ENCODE peak calls at places on chromosomes 7 and 10, in seven cellular contexts. A is transverse colon, K is mammary epithelial cell, V is SK-N-SH, U is fibroblast of lung, S is hepatocyte, B is heart left ventricle. C is an unnamed sample.

GRCh38 chr10:31819393-31819820 is 109.2 kb downstream of the ARHGAP12 start:
- DNase-seq in V (no peak), K (no peak), S (no peak), U (no peak), B (peak; percentile 33), A (no peak), C (peak; percentile 5)

GRCh38 chr10:116298586-116298985 is 25.6 kb upstream of the GFRA1 start:
- DNase-seq in S (no peak), V (no peak), U (no peak), A (no peak), B (no peak), K (no peak), C (no peak)

GRCh38 chr10:114691442-114691941 is 33.4 kb upstream of the ABLIM1 start:
- DNase-seq in A (no peak), B (no peak), U (peak; percentile 38), V (no peak), S (no peak), K (peak; percentile 70), C (no peak)

GRCh38 chr7:95749515-95749914 is 22.8 kb upstream of the DYNC1I1 start:
- DNase-seq in U (no peak), B (no peak), V (no peak), A (no peak), S (no peak), K (no peak), C (no peak)

GRCh38 chr7:151368136-151368571 is 26.5 kb downstream of the NUB1 start:
- DNase-seq in K (peak; percentile 61), V (peak; percentile 91), B (peak; percentile 85), U (peak; percentile 72), S (peak; percentile 92), A (peak; percentile 87), C (peak; percentile 78)

GRCh38 chr7:105521027-105521730 is 892 bp downstream of the PUS7 start:
- DNase-seq in K (peak; percentile 56), U (peak; percentile 53), V (peak; percentile 86), A (peak; percentile 61), S (peak; percentile 77), B (peak; percentile 80), C (peak; percentile 59)

GRCh38 chr7:130903358-130903974 is 169.5 kb upstream of the KLF14 start:
- DNase-seq in B (no peak), A (no peak), S (peak; percentile 52), K (peak; percentile 90), U (peak; percentile 99), V (no peak), C (no peak)

GRCh38 chr7:30929686-30930085 is 18.0 kb downstream of the AQP1 start:
- DNase-seq in K (no peak), A (no peak), S (no peak), B (peak; percentile 13), V (peak; percentile 12), U (no peak), C (no peak)

GRCh38 chr7:128425851-128426250 is 16.1 kb upstream of the IMPDH1 start:
- DNase-seq in B (peak; percentile 66), K (peak; percentile 32), U (peak; percentile 66), A (peak; percentile 84), S (peak; percentile 74), V (peak; percentile 83), C (peak; percentile 79)

GRCh38 chr7:139876622-139877283 is 47.7 kb downstream of the TBXAS1 start:
- DNase-seq in B (no peak), K (no peak), U (peak; percentile 42), V (no peak), S (no peak), A (no peak), C (no peak)

GRCh38 chr7:155000795-155001194 is 2.1 kb downstream of the PAXIP1 start:
- DNase-seq in U (no peak), V (no peak), B (no peak), A (peak; percentile 22), S (no peak), K (no peak), C (peak; percentile 14)
- TF ChIP-seq CTCF in U (no peak), V (peak; percentile 23), B (no peak), A (no peak), S (no peak), K (peak; percentile 35), C (peak; percentile 19)

GRCh38 chr7:5743803-5744202 is 37.7 kb downstream of the RNF216 start:
- DNase-seq in V (no peak), K (no peak), U (no peak), B (no peak), A (no peak), S (no peak), C (no peak)
- H3K36me3 ChIP-seq in V (peaks cover 70% of the 10 kb centered on the region), K (peaks cover 4% of the 10 kb centered on the region), U (peaks cover 4% of the 10 kb centered on the region), B (peaks cover 48% of the 10 kb centered on the region), A (no peaks in the 10 kb centered on the region), S (no peaks in the 10 kb centered on the region), C (peaks cover 63% of the 10 kb centered on the region)

GRCh38 chr7:1569016-1569415 is 816 bp downstream of the PSMG3 start:
- DNase-seq in K (peak; percentile 36), V (peak; percentile 48), S (no peak), A (no peak), U (peak; percentile 46), B (no peak), C (no peak)

GRCh38 chr7:1569440-1569832 is 396 bp downstream of the PSMG3 start:
- DNase-seq in K (no peak), S (no peak), B (no peak), V (no peak), U (no peak), A (no peak), C (no peak)

GRCh38 chr7:1571261-1571650 is 1.4 kb upstream of the PSMG3 start:
- DNase-seq in A (no peak), K (no peak), V (no peak), U (peak; percentile 44), S (peak; percentile 65), B (no peak), C (no peak)

GRCh38 chr7:1572111-1572510 is 2.3 kb upstream of the PSMG3 start:
- DNase-seq in B (no peak), V (no peak), K (no peak), U (no peak), A (no peak), S (no peak), C (no peak)

GRCh38 chr7:1569833-1570632 is at the start of gene PSMG3:
- DNase-seq in S (peak; percentile 97), U (peak; percentile 92), V (peak; percentile 100), A (peak; percentile 93), B (peak; percentile 93), K (peak; percentile 88), C (peak; percentile 91)
- TF ChIP-seq CTCF in S (peak; percentile 46), U (peak; percentile 28), V (peak; percentile 51), A (peak; percentile 47), B (no peak), K (peak; percentile 33), C (peak; percentile 37)

DNA sequence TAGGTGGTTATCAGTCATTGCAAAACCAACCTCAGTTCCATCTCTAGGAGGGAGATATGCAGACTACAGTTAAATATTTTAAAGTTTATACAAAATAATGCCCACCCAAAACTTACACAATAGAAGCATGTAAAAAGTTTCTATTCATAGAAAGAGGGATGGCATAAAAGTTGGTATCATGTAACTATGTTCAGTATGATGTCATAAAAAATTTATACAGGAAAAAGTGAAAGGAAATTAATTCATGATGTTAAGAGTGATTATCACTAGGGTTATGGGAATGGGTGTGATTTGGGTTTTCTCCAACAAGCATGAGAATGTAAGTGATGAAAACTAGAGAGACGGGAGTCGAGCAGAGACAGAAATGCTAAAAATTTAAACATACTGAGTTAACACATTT is 52.8 kb downstream of the GDI2 start:
- DNase-seq in B (no peak), K (no peak), A (no peak), S (no peak), V (no peak), U (no peak), C (no peak)
- H3K36me3 ChIP-seq in B (peaks cover 99% of the 10 kb centered on the region), K (peaks cover 53% of the 10 kb centered on the region), A (no peaks in the 10 kb centered on the region), S (no peaks in the 10 kb centered on the region), V (peaks cover 95% of the 10 kb centered on the region), U (peaks cover 15% of the 10 kb centered on the region), C (peaks cover 19% of the 10 kb centered on the region)

C was measured in WERI-Rb-1.